ENCODE peak calls at places on chromosomes 1 and 21, in four cellular contexts. Z, C, S and J are unnamed samples.

GRCh38 chr1:76110662-76111061 is 36.1 kb downstream of the ST6GALNAC3 start:
- DNase-seq in S (no peak), C (peak), Z (no peak), J (no peak)

GRCh38 chr21:40640427-40640826 is 206.5 kb downstream of the DSCAM start:
- DNase-seq in C (no peak), S (no peak), Z (no peak), J (no peak)

GRCh38 chr1:216904457-216904856 is 181.2 kb upstream of the ESRRG start:
- DNase-seq in C (no peak), Z (peak), S (no peak), J (no peak)

GRCh38 chr1:205456868-205457724 is 1.3 kb upstream of the BLACAT1 start:
- DNase-seq in S (no peak), Z (no peak), C (no peak), J (no peak)

GRCh38 chr1:94250341-94250740 is 13.0 kb upstream of the ARHGAP29 start:
- DNase-seq in S (no peak), C (no peak), Z (no peak), J (no peak)

GRCh38 chr1:84780000-84780716 is 89.9 kb upstream of the SSX2IP start:
- DNase-seq in C (no peak), Z (peak), S (peak), J (no peak)

GRCh38 chr1:66156144-66156543 is 363.4 kb downstream of the PDE4B start:
- DNase-seq in C (no peak), S (no peak), Z (no peak), J (no peak)

GRCh38 chr1:57167997-57168396 is 202.2 kb upstream of the C8B start:
- DNase-seq in Z (no peak), S (no peak), C (no peak), J (no peak)

GRCh38 chr1:179164494-179164893 is 65.0 kb downstream of the ABL2 start:
- DNase-seq in C (peak), Z (no peak), S (no peak), J (no peak)

GRCh38 chr1:163668472-163668871 is 346.7 kb downstream of the NUF2 start:
- DNase-seq in C (no peak), S (no peak), Z (no peak), J (no peak)

GRCh38 chr1:28887835-28888682 is 26.3 kb upstream of the EPB41 start:
- DNase-seq in C (no peak), Z (no peak), S (peak), J (no peak)
- TF ChIP-seq POLR2A in C (no peak), Z (no peak), S (no peak), J (no peak)

GRCh38 chr1:156530006-156530405 is 29.4 kb upstream of the MEF2D start:
- DNase-seq in C (no peak), S (no peak), Z (no peak), J (peak)
- H3K27ac ChIP-seq in C (no peak), S (no peak), Z (no peak), J (no peak)

GRCh38 chr1:16155537-16156410 is at the start of gene EPHA2:
- DNase-seq in C (peak), S (peak), Z (peak), J (peak)
- TF ChIP-seq POLR2A in C (peak), S (peak), Z (peak), J (peak)

GRCh38 chr1:55418625-55419024 is 203.5 kb upstream of the USP24 start:
- DNase-seq in S (no peak), Z (no peak), C (no peak), J (no peak)
- H3K27ac ChIP-seq in S (no peak), Z (no peak), C (peak), J (no peak)

GRCh38 chr1:246450485-246451251 is 56.4 kb downstream of the SMYD3 start:
- DNase-seq in S (no peak), C (peak), Z (no peak), J (no peak)
- TF ChIP-seq POLR2A in S (no peak), C (no peak), Z (no peak), J (no peak)

GRCh38 chr21:37195078-37195477 is 72.1 kb downstream of the VPS26C start:
- DNase-seq in S (no peak), Z (no peak), C (no peak), J (no peak)
- H3K27ac ChIP-seq in S (no peak), Z (no peak), C (no peak), J (no peak)